ENCODE peak calls at places on chromosome 11, in eight cellular contexts. T is cardiac fibroblast, F is neural progenitor cell, H is NB4, Z is keratinocyte, Y is astrocyte of the cerebellum, W is lower lobe of right lung, J is mucosa of descending colon. N is an unnamed sample.

GRCh38 chr11:11836676-11837231 is 5.0 kb upstream of the USP47 start:
- DNase-seq in J (no peak), H (no peak), T (no peak), F (no peak), Z (no peak), Y (no peak), W (no peak), N (no peak)

GRCh38 chr11:66468691-66469090 is 2.0 kb downstream of the PELI3 start:
- DNase-seq in H (no peak), T (no peak), W (no peak), Z (no peak), F (no peak), J (no peak), Y (no peak), N (no peak)

GRCh38 chr11:123054301-123055065 is 7.5 kb downstream of the HSPA8 start:
- DNase-seq in Y (peak), W (no peak), T (peak), Z (no peak), J (no peak), F (peak), H (peak), N (peak)

GRCh38 chr11:78022397-78023396 is at the start of gene KCTD14:
- DNase-seq in F (peak), J (peak), W (peak), Y (no peak), H (no peak), T (peak), Z (no peak), N (no peak)

GRCh38 chr11:129709801-129710398 is 105.7 kb upstream of the TMEM45B start:
- DNase-seq in Z (no peak), F (no peak), W (no peak), J (no peak), T (no peak), H (no peak), Y (no peak), N (no peak)

GRCh38 chr11:70906101-70906500 is 346.3 kb downstream of the SHANK2 start:
- DNase-seq in Z (no peak), F (no peak), J (no peak), T (no peak), Y (no peak), W (peak), H (no peak), N (no peak)

GRCh38 chr11:78212586-78213371 is 24.1 kb downstream of the USP35 start:
- DNase-seq in J (no peak), T (peak), Z (no peak), F (no peak), Y (no peak), W (no peak), H (no peak), N (no peak)

GRCh38 chr11:62547691-62548281 is 1.2 kb upstream of the AHNAK start:
- DNase-seq in J (peak), F (peak), Z (peak), T (no peak), H (no peak), W (no peak), Y (no peak), N (no peak)

GRCh38 chr11:130527648-130528300 is 79.3 kb downstream of the ADAMTS15 start:
- DNase-seq in H (peak), W (no peak), T (peak), J (no peak), F (no peak), Y (no peak), Z (no peak), N (no peak)

GRCh38 chr11:121870202-121871045 is 245.6 kb downstream of the BLID start:
- DNase-seq in H (no peak), F (no peak), J (no peak), W (no peak), Y (no peak), Z (no peak), T (peak), N (no peak)

GRCh38 chr11:5577101-5577500 is 3.6 kb upstream of the OR52B6 start:
- DNase-seq in Y (no peak), T (no peak), Z (no peak), J (no peak), H (no peak), F (no peak), W (no peak), N (no peak)

GRCh38 chr11:65391007-65391406 is 4.6 kb downstream of the FRMD8 start:
- DNase-seq in H (no peak), T (peak), J (no peak), W (no peak), F (peak), Z (no peak), Y (no peak), N (no peak)

GRCh38 chr11:12537778-12538401 is 136.3 kb upstream of the TEAD1 start:
- DNase-seq in Z (no peak), J (no peak), Y (no peak), F (no peak), H (no peak), W (no peak), T (peak), N (no peak)

GRCh38 chr11:66685276-66686099 is 7.8 kb upstream of the RBM4B start:
- DNase-seq in Y (no peak), F (no peak), Z (no peak), T (no peak), W (no peak), H (no peak), J (no peak), N (no peak)

GRCh38 chr11:27462543-27462942 is 10.0 kb downstream of the LGR4 start:
- DNase-seq in J (no peak), W (no peak), T (peak), Z (no peak), F (no peak), H (peak), Y (no peak), N (no peak)

GRCh38 chr11:132839226-132839625 is 693.1 kb downstream of the OPCML start:
- DNase-seq in Y (no peak), H (no peak), W (no peak), Z (no peak), F (no peak), T (no peak), J (no peak), N (no peak)

GRCh38 chr11:10920205-10920604 is 62.4 kb upstream of the ZBED5 start:
- DNase-seq in F (no peak), H (peak), T (peak), Z (no peak), W (no peak), Y (no peak), J (no peak), N (no peak)

GRCh38 chr11:11532574-11532973 is 89.2 kb downstream of the GALNT18 start:
- DNase-seq in W (no peak), F (no peak), Y (peak), Z (no peak), T (no peak), J (no peak), H (no peak), N (no peak)

GRCh38 chr11:19642185-19642591 is 70.4 kb upstream of the NAV2 start:
- DNase-seq in Y (no peak), T (no peak), F (no peak), W (no peak), J (no peak), H (peak), Z (no peak), N (no peak)

GRCh38 chr11:125494033-125494364 is 2.1 kb downstream of the FEZ1 start:
- DNase-seq in Z (no peak), H (no peak), W (no peak), F (peak), Y (no peak), J (no peak), T (no peak), N (no peak)

GRCh38 chr11:20599424-20600346 is at the start of gene SLC6A5:
- DNase-seq in H (peak), Y (peak), T (peak), Z (no peak), W (no peak), F (peak), J (no peak), N (no peak)

GRCh38 chr11:44072757-44073658 is 6.9 kb downstream of the ACCS start:
- DNase-seq in T (no peak), H (peak), F (no peak), J (no peak), Y (no peak), Z (no peak), W (no peak), N (no peak)

GRCh38 chr11:44067266-44067665 is 1.2 kb downstream of the ACCS start:
- DNase-seq in Y (no peak), W (no peak), F (no peak), T (no peak), H (peak), J (no peak), Z (no peak), N (no peak)

GRCh38 chr11:44066732-44067131 is 662 bp downstream of the ACCS start:
- DNase-seq in T (peak), J (peak), H (peak), F (no peak), Z (peak), Y (peak), W (no peak), N (peak)

GRCh38 chr11:44068180-44068579 is 2.1 kb downstream of the ACCS start:
- DNase-seq in T (no peak), Z (no peak), W (no peak), F (no peak), J (no peak), H (no peak), Y (no peak), N (no peak)

GRCh38 chr11:44071157-44071556 is 5.1 kb downstream of the ACCS start:
- DNase-seq in J (no peak), F (no peak), Y (no peak), W (no peak), H (no peak), Z (no peak), T (no peak), N (no peak)
- TF ChIP-seq CTCF in J (no peak), F (no peak), Y (no peak), W (no peak), H (peak), Z (no peak), T (no peak), N (no peak)

GRCh38 chr11:34997872-34998548 is 81.6 kb downstream of the PDHX start:
- DNase-seq in Z (no peak), F (no peak), W (no peak), H (peak), J (no peak), T (peak), Y (no peak), N (no peak)
- H3K4me3 ChIP-seq in Z (peak), F (no peak), W (no peak), H (no peak), J (no peak), T (no peak), Y (no peak), N (no peak)

GRCh38 chr11:841981-842369 is 354 bp downstream of the POLR2L start:
- DNase-seq in W (no peak), T (no peak), J (peak), Y (no peak), Z (no peak), F (no peak), H (peak), N (no peak)

GRCh38 chr11:838441-839279 is 3.7 kb downstream of the POLR2L start:
- DNase-seq in F (peak), Z (no peak), T (no peak), Y (no peak), H (peak), W (no peak), J (peak), N (no peak)

GRCh38 chr11:837990-838307 is 4.4 kb downstream of the POLR2L start:
- DNase-seq in T (no peak), H (no peak), W (no peak), Y (no peak), J (no peak), F (no peak), Z (no peak), N (no peak)

GRCh38 chr11:839280-839623 is 3.1 kb downstream of the POLR2L start:
- DNase-seq in H (no peak), F (no peak), T (no peak), J (no peak), Z (no peak), W (no peak), Y (no peak), N (no peak)

GRCh38 chr11:839875-840617 is 2.3 kb downstream of the POLR2L start:
- DNase-seq in Z (no peak), T (no peak), H (no peak), W (no peak), F (no peak), J (no peak), Y (no peak), N (no peak)
- TF ChIP-seq CTCF in Z (peak), T (peak), H (peak), W (no peak), F (no peak), J (no peak), Y (peak), N (peak)

GRCh38 chr11:58577441-58578135 is 1.3 kb upstream of the ZFP91 start:
- DNase-seq in Z (peak), F (peak), J (peak), T (peak), W (peak), Y (peak), H (peak), N (peak)
- H3K4me3 ChIP-seq in Z (peak), F (peak), J (peak), T (peak), W (peak), Y (peak), H (peak), N (peak)

GRCh38 chr11:116360542-116360941 is 412.2 kb downstream of the BUD13 start:
- DNase-seq in J (no peak), T (no peak), W (no peak), Z (no peak), Y (no peak), F (no peak), H (no peak), N (no peak)

GRCh38 chr11:116352881-116353280 is 419.9 kb downstream of the BUD13 start:
- DNase-seq in J (no peak), T (no peak), F (no peak), W (no peak), H (no peak), Z (no peak), Y (no peak), N (no peak)

GRCh38 chr11:116353517-116353916 is 419.3 kb downstream of the BUD13 start:
- DNase-seq in Y (no peak), T (no peak), Z (peak), W (no peak), H (no peak), F (no peak), J (no peak), N (no peak)

GRCh38 chr11:116355104-116355503 is 417.7 kb downstream of the BUD13 start:
- DNase-seq in T (no peak), Y (no peak), H (no peak), J (no peak), W (no peak), Z (no peak), F (no peak), N (no peak)

DNA sequence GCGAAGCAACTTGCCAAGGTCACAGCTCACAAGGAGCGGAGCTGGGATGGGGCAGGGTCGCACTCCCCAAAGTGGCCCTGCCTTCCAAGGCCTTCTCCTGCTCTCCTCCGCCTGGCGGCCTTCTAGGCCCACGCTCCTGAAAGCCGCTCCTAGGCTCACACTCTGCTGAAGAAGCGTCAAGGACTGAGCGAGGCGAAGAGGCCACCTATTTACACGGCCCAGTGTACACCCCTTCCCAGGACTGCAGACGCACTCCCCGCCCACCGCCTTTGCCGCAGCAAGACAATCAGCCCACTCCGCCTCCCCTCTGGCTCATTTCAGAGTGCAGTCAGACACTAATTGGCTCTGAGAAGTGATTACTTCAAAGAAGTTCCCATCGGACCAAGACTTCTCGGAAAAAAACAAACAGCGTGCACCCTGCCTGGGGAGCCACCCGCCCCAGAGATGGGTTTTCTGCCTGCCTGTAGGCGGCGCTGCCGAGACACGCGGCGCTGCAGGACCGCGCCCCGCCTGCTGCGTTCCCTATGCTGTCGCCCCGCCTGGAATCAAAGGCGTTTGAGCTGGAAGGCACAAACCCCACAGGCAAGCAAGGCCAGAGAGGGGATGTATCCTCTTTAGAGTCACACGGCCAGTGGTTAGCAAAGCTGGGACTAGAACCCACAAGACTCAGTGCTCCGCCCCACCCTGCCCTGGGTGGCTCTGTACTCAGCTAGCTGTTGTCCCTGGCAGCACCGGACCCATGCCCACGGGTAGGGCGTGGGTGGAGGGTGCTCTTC is 414.8 kb downstream of the BUD13 start:
- DNase-seq in Z (no peak), H (peak), Y (no peak), T (peak), J (peak), W (peak), F (peak), N (no peak)
- TF ChIP-seq CTCF in Z (peak), H (peak), Y (peak), T (no peak), J (peak), W (peak), F (peak), N (peak)

DNA sequence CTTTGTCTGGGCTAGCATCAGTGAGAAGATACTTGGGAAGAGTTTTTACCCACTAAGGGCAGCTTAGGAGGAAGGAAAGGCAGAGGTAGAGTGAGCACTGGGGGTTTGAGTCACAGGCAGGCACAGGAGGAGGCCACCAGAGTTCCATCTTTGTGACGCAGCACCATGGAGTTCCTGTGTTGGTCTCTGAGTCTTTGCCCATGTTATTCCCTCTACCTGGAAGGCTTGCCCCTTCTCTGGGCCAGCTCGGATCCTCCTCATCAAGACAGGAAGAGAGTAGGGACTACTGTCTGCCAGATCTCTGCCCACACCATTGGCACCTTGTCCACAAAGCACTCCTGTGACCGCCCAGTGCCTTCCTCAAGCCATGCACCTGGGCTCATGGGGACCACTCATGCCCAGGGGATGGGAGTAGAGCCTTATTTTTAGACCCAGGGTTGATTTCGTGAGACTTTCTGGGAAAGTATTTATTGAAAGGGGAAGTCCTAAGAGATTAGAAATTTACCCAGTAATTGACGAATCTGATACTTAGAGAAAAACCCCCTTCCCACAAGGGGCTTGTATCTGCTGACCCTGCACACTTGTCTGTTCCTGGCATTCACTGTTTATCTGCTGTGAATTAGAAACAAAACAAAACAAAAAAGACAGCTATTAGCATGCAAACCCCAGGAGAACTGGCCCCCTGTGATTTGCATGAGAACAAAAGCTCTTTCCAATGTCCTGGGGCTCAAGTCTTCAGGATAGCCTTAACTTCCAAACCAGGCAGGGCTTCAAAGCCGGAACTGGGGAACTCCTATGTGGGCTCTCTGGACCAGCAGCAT is 35.9 kb upstream of the MYEOV start:
- DNase-seq in J (no peak), W (no peak), F (peak), T (no peak), H (no peak), Y (no peak), Z (no peak), N (no peak)
- H3K4me3 ChIP-seq in J (no peak), W (no peak), F (no peak), T (no peak), H (no peak), Y (no peak), Z (no peak), N (no peak)

GRCh38 chr11:63745304-63746170 is 23.0 kb downstream of the ZFTA start:
- DNase-seq in H (peak), J (no peak), Y (no peak), F (no peak), W (no peak), T (peak), Z (no peak), N (no peak)
- TF ChIP-seq CTCF in H (peak), J (no peak), Y (peak), F (peak), W (no peak), T (no peak), Z (no peak), N (no peak)

N was measured in AG09309.